ENCODE peak calls at places on chromosomes 6 and 20, in ten cellular contexts. Z is Ammon's horn; R is activated gamma-delta T cell; M is Peyer's patch; S is endothelial cell; W is GM23248; B is NCI-H1092; Q is stimulated activated CD4-positive, alpha-beta T cell treated with anti-CD3 and anti-CD28 coated beads, Interleukin-4, amount 100 ng/mL, for 48 hours; T is nephron progenitor cell; U is midbrain. E is an unnamed sample.

GRCh38 chr20:57394087-57395082 is 3.2 kb downstream of the RBM38 start:
- DNase-seq in Z (no peak), R (no peak), M (no peak), S (no peak), W (no peak), B (no peak), Q (no peak), T (no peak), U (no peak), E (no peak)

GRCh38 chr6:112979830-112980229 is 632.7 kb downstream of the RFPL4B start:
- DNase-seq in Z (no peak), R (no peak), M (no peak), S (no peak), W (peak; percentile 34), B (peak; percentile 1), Q (no peak), T (no peak), U (no peak), E (peak; percentile 17)

GRCh38 chr6:25297823-25298507 is 18.8 kb downstream of the CARMIL1 start:
- DNase-seq in Z (no peak), R (no peak), M (no peak), S (no peak), W (no peak), B (no peak), Q (no peak), T (no peak), U (no peak), E (no peak)

GRCh38 chr20:20624914-20625313 is 87.5 kb downstream of the RALGAPA2 start:
- DNase-seq in Z (no peak), R (no peak), M (no peak), S (no peak), W (no peak), B (no peak), Q (no peak), T (no peak), U (no peak), E (no peak)

GRCh38 chr20:13839421-13840092 is 54.7 kb downstream of the NDUFAF5 start:
- DNase-seq in Z (no peak), R (no peak), M (no peak), S (no peak), W (peak; percentile 91), B (no peak), Q (no peak), T (no peak), U (no peak), E (no peak)

GRCh38 chr20:18981956-18982539 is 168.5 kb downstream of the SCP2D1 start:
- DNase-seq in Z (no peak), R (no peak), M (no peak), S (no peak), W (no peak), B (no peak), Q (no peak), T (no peak), U (no peak), E (no peak)

GRCh38 chr6:90221403-90221802 is 75.2 kb downstream of the BACH2 start:
- DNase-seq in Z (no peak), R (no peak), M (no peak), S (no peak), W (no peak), B (no peak), Q (no peak), T (no peak), U (no peak), E (no peak)

GRCh38 chr6:85404497-85405174 is 45.2 kb upstream of the NT5E start:
- DNase-seq in Z (peak; percentile 8), R (no peak), M (peak; percentile 58), S (no peak), W (peak; percentile 96), B (no peak), Q (no peak), T (no peak), U (no peak), E (no peak)

GRCh38 chr20:10447028-10447427 is 11.9 kb downstream of the SLX4IP start:
- DNase-seq in Z (peak; percentile 26), R (no peak), M (no peak), S (no peak), W (peak; percentile 70), B (no peak), Q (peak; percentile 26), T (no peak), U (no peak), E (no peak)

GRCh38 chr6:15997751-15998388 is 131.0 kb upstream of the MYLIP start:
- DNase-seq in Z (no peak), R (no peak), M (no peak), S (no peak), W (no peak), B (no peak), Q (no peak), T (no peak), U (no peak), E (no peak)

GRCh38 chr6:27617700-27618689 is 145.1 kb upstream of the ZNF184 start:
- DNase-seq in Z (no peak), R (no peak), M (no peak), S (peak; percentile 40), W (peak; percentile 64), B (no peak), Q (no peak), T (peak; percentile 36), U (no peak), E (peak; percentile 90)

GRCh38 chr6:14738933-14739332 is 506.9 kb upstream of the JARID2 start:
- DNase-seq in Z (no peak), R (no peak), M (no peak), S (no peak), W (no peak), B (no peak), Q (no peak), T (no peak), U (no peak), E (no peak)

GRCh38 chr6:80003841-80004198 is 629 bp upstream of the TTK start:
- DNase-seq in Z (no peak), R (peak; percentile 12), M (peak; percentile 55), S (no peak), W (no peak), B (no peak), Q (no peak), T (peak; percentile 8), U (peak; percentile 47), E (peak; percentile 23)

GRCh38 chr6:118864330-118865166 is 29.4 kb upstream of the ASF1A start:
- DNase-seq in Z (no peak), R (no peak), M (no peak), S (no peak), W (no peak), B (no peak), Q (no peak), T (no peak), U (no peak), E (peak; percentile 36)

GRCh38 chr6:168499045-168499650 is 58.2 kb downstream of the SMOC2 start:
- DNase-seq in Z (no peak), R (no peak), M (no peak), S (no peak), W (no peak), B (no peak), Q (no peak), T (no peak), U (no peak), E (no peak)

GRCh38 chr20:5842465-5842864 is 92.3 kb downstream of the SHLD1 start:
- DNase-seq in Z (no peak), R (no peak), M (no peak), S (no peak), W (no peak), B (no peak), Q (no peak), T (no peak), U (no peak), E (no peak)

GRCh38 chr20:59997886-59998285 is 39.7 kb downstream of the CDH26 start:
- DNase-seq in Z (no peak), R (no peak), M (no peak), S (no peak), W (no peak), B (no peak), Q (no peak), T (no peak), U (no peak), E (no peak)

GRCh38 chr20:4835244-4836177 is 113.8 kb downstream of the PRND start:
- DNase-seq in Z (peak; percentile 63), R (no peak), M (no peak), S (no peak), W (peak; percentile 55), B (no peak), Q (no peak), T (no peak), U (peak; percentile 47), E (no peak)

GRCh38 chr6:145028144-145028818 is 707.0 kb downstream of the EPM2A start:
- DNase-seq in Z (peak; percentile 42), R (no peak), M (no peak), S (peak; percentile 14), W (peak; percentile 52), B (no peak), Q (no peak), T (no peak), U (peak; percentile 18), E (peak; percentile 81)

GRCh38 chr6:84150680-84151079 is 76.8 kb downstream of the CEP162 start:
- DNase-seq in Z (peak; percentile 65), R (no peak), M (no peak), S (no peak), W (peak; percentile 88), B (no peak), Q (no peak), T (no peak), U (no peak), E (no peak)

GRCh38 chr6:28489366-28490190 is 26.0 kb downstream of the GPX6 start:
- DNase-seq in Z (peak; percentile 9), R (no peak), M (no peak), S (peak; percentile 67), W (peak; percentile 75), B (no peak), Q (peak; percentile 35), T (peak; percentile 71), U (peak; percentile 40), E (no peak)

GRCh38 chr20:57880155-57880648 is 170.4 kb upstream of the PMEPA1 start:
- DNase-seq in Z (no peak), R (no peak), M (no peak), S (no peak), W (peak; percentile 32), B (no peak), Q (no peak), T (no peak), U (no peak), E (no peak)

GRCh38 chr6:163751032-163751525 is 336.6 kb downstream of the QKI start:
- DNase-seq in Z (no peak), R (peak; percentile 25), M (no peak), S (no peak), W (no peak), B (no peak), Q (no peak), T (no peak), U (no peak), E (no peak)

GRCh38 chr20:5848711-5849505 is 98.7 kb downstream of the SHLD1 start:
- DNase-seq in Z (no peak), R (no peak), M (no peak), S (no peak), W (peak; percentile 72), B (no peak), Q (no peak), T (no peak), U (no peak), E (no peak)

GRCh38 chr20:45861157-45862075 is 4.0 kb downstream of the ZSWIM3 start:
- DNase-seq in Z (no peak), R (no peak), M (no peak), S (no peak), W (no peak), B (peak; percentile 14), Q (no peak), T (no peak), U (no peak), E (no peak)

GRCh38 chr20:8216375-8217200 is 84.5 kb downstream of the PLCB1 start:
- DNase-seq in Z (no peak), R (no peak), M (no peak), S (no peak), W (no peak), B (no peak), Q (no peak), T (no peak), U (no peak), E (no peak)

GRCh38 chr20:26163890-26164289 is 467.2 kb upstream of the ZNF337 start:
- DNase-seq in Z (no peak), R (no peak), M (no peak), S (no peak), W (peak; percentile 86), B (no peak), Q (no peak), T (no peak), U (no peak), E (no peak)

E was measured in T47D.